ENCODE peak calls at places on chromosome 17, in seven cellular contexts. Z is A549, G is upper lobe of left lung, D is Peyer's patch, J is breast epithelium, T is prostate gland, P is stomach. E is an unnamed sample.

GRCh38 chr17:3870871-3871306 is 22.0 kb downstream of the CAMKK1 start:
- DNase-seq in Z (no peak), G (no peak), D (no peak), J (no peak), T (no peak), P (peak), E (no peak)

GRCh38 chr17:71260366-71260765 is 860.5 kb upstream of the SOX9 start:
- DNase-seq in Z (no peak), G (no peak), D (no peak), J (no peak), T (no peak), P (no peak), E (no peak)

GRCh38 chr17:35119370-35120185 is at the start of gene RAD51D:
- DNase-seq in Z (peak), G (peak), D (peak), J (peak), T (peak), P (peak), E (peak)

GRCh38 chr17:69466905-69467630 is 52.6 kb downstream of the MAP2K6 start:
- DNase-seq in Z (peak), G (no peak), D (no peak), J (no peak), T (no peak), P (no peak), E (no peak)

GRCh38 chr17:15261063-15261817 is 3.9 kb downstream of the PMP22 start:
- DNase-seq in Z (peak), G (no peak), D (peak), J (peak), T (no peak), P (peak), E (peak)

GRCh38 chr17:30524847-30525246 is 47.6 kb downstream of the GOSR1 start:
- DNase-seq in Z (no peak), G (no peak), D (no peak), J (no peak), T (peak), P (no peak), E (no peak)

GRCh38 chr17:34816806-34817205 is 144.5 kb downstream of the CCT6B start:
- DNase-seq in Z (no peak), G (no peak), D (no peak), J (no peak), T (no peak), P (no peak), E (no peak)

GRCh38 chr17:49514374-49514738 is 19.3 kb downstream of the NGFR start:
- DNase-seq in Z (no peak), G (no peak), D (no peak), J (peak), T (no peak), P (no peak), E (no peak)

GRCh38 chr17:80227156-80227555 is 6.9 kb downstream of the SLC26A11 start:
- DNase-seq in Z (no peak), G (no peak), D (no peak), J (no peak), T (no peak), P (no peak), E (no peak)

GRCh38 chr17:81409190-81409935 is 14.1 kb downstream of the BAHCC1 start:
- DNase-seq in Z (peak), G (no peak), D (no peak), J (no peak), T (no peak), P (no peak), E (no peak)

GRCh38 chr17:15463363-15463762 is 4.1 kb downstream of the CDRT4 start:
- DNase-seq in Z (peak), G (peak), D (no peak), J (no peak), T (no peak), P (peak), E (no peak)

GRCh38 chr17:66548158-66548557 is 245.7 kb downstream of the PRKCA start:
- DNase-seq in Z (no peak), G (no peak), D (no peak), J (no peak), T (no peak), P (no peak), E (no peak)

GRCh38 chr17:31598921-31599571 is 207.6 kb downstream of the RAB11FIP4 start:
- DNase-seq in Z (peak), G (no peak), D (no peak), J (no peak), T (no peak), P (no peak), E (no peak)

GRCh38 chr17:30922235-30922993 is 669 bp downstream of the ADAP2 start:
- DNase-seq in Z (no peak), G (no peak), D (peak), J (no peak), T (no peak), P (no peak), E (peak)

GRCh38 chr17:48644159-48644558 is 18.0 kb upstream of the HOXB9 start:
- DNase-seq in Z (no peak), G (no peak), D (no peak), J (no peak), T (no peak), P (no peak), E (no peak)

GRCh38 chr17:14118951-14119350 is 49.6 kb downstream of the COX10 start:
- DNase-seq in Z (no peak), G (no peak), D (no peak), J (no peak), T (no peak), P (no peak), E (no peak)

GRCh38 chr17:16486373-16487250 is 5.4 kb downstream of the LRRC75A start:
- DNase-seq in Z (peak), G (peak), D (peak), J (peak), T (peak), P (peak), E (peak)

GRCh38 chr17:63834431-63835166 is 7.1 kb upstream of the FTSJ3 start:
- DNase-seq in Z (peak), G (peak), D (peak), J (no peak), T (peak), P (peak), E (no peak)

GRCh38 chr17:82974136-82974952 is 105.1 kb upstream of the METRNL start:
- DNase-seq in Z (no peak), G (no peak), D (no peak), J (no peak), T (no peak), P (no peak), E (no peak)

GRCh38 chr17:21301593-21302550 is 17.4 kb downstream of the MAP2K3 start:
- DNase-seq in Z (no peak), G (no peak), D (peak), J (no peak), T (no peak), P (no peak), E (peak)

GRCh38 chr17:28527859-28528258 is 21.7 kb downstream of the FOXN1 start:
- DNase-seq in Z (no peak), G (peak), D (no peak), J (peak), T (peak), P (peak), E (no peak)

GRCh38 chr17:4444782-4445473 is 11.2 kb downstream of the SPNS3 start:
- DNase-seq in Z (peak), G (peak), D (peak), J (no peak), T (peak), P (peak), E (peak)

GRCh38 chr17:50867856-50868438 is 1.8 kb upstream of the TOB1 start:
- DNase-seq in Z (no peak), G (no peak), D (no peak), J (no peak), T (no peak), P (no peak), E (no peak)

GRCh38 chr17:50865060-50865867 is 890 bp downstream of the TOB1 start:
- DNase-seq in Z (peak), G (peak), D (peak), J (no peak), T (peak), P (peak), E (peak)

GRCh38 chr17:50865868-50866260 is 290 bp downstream of the TOB1 start:
- DNase-seq in Z (no peak), G (no peak), D (no peak), J (no peak), T (no peak), P (no peak), E (no peak)

GRCh38 chr17:50866950-50867855 is 1.0 kb upstream of the TOB1 start:
- DNase-seq in Z (peak), G (peak), D (peak), J (peak), T (peak), P (peak), E (peak)

DNA sequence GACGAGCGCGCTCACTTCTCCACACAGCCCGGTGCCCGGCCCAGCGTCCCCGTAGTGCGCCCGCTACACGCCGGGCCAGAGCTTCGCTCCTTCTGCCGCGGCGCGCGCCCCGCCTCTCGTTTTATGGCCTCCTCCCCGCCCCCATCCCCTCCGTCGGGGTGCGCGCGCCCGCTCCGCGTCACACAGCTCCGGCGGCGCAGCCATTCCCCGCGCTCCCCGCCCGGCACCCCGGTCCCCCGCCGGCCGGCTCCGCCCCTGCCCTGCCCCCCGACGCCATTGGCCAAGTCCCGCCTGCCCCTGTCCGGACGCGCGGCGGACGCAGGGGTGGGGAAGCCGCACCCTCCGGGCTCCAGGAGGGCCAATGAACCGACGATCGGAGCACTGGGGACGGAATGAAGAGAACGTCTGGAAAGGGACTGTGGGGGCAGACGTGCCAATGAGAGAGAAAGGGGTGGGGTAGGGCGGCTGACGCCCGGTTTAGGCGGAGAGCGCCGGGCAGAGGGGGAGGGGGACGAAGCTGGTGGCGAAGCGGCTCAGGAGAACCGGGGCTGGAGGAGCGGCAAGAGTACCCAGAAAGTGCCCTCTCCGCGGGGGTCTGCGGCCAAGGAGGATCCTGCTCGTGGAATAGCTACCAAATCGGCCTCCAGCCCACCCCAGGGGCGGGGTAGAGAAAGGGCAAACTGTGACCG is at the start of gene TOB1:
- DNase-seq in Z (peak), G (peak), D (peak), J (peak), T (peak), P (peak), E (peak)
- TF ChIP-seq POLR2A in Z (peak), G (peak), D (peak), J (peak), T (peak), P (peak), E (peak)

GRCh38 chr17:562174-562573 is 152.5 kb downstream of the VPS53 start:
- DNase-seq in Z (no peak), G (no peak), D (no peak), J (no peak), T (no peak), P (no peak), E (no peak)
- TF ChIP-seq POLR2A in Z (no peak), G (no peak), D (no peak), J (no peak), T (no peak), P (no peak), E (no peak)

GRCh38 chr17:7436556-7437368 is 1.5 kb downstream of the TMEM102 start:
- DNase-seq in Z (peak), G (peak), D (peak), J (peak), T (peak), P (peak), E (peak)
- TF ChIP-seq POLR2A in Z (no peak), G (no peak), D (peak), J (no peak), T (peak), P (no peak), E (no peak)

GRCh38 chr17:60601443-60602384 is 1.7 kb downstream of the PPM1D start:
- DNase-seq in Z (peak), G (peak), D (no peak), J (no peak), T (peak), P (peak), E (peak)

GRCh38 chr17:60599220-60599619 is 773 bp upstream of the PPM1D start:
- DNase-seq in Z (no peak), G (no peak), D (no peak), J (no peak), T (no peak), P (no peak), E (no peak)

GRCh38 chr17:60599620-60600489 is at the start of gene PPM1D:
- DNase-seq in Z (peak), G (peak), D (peak), J (peak), T (peak), P (peak), E (peak)

GRCh38 chr17:60602385-60602742 is 2.4 kb downstream of the PPM1D start:
- DNase-seq in Z (peak), G (no peak), D (no peak), J (no peak), T (no peak), P (no peak), E (no peak)

GRCh38 chr17:60600490-60601431 is 768 bp downstream of the PPM1D start:
- DNase-seq in Z (peak), G (peak), D (peak), J (peak), T (peak), P (peak), E (no peak)
- TF ChIP-seq POLR2A in Z (no peak), G (peak), D (no peak), J (no peak), T (peak), P (no peak), E (no peak)

DNA sequence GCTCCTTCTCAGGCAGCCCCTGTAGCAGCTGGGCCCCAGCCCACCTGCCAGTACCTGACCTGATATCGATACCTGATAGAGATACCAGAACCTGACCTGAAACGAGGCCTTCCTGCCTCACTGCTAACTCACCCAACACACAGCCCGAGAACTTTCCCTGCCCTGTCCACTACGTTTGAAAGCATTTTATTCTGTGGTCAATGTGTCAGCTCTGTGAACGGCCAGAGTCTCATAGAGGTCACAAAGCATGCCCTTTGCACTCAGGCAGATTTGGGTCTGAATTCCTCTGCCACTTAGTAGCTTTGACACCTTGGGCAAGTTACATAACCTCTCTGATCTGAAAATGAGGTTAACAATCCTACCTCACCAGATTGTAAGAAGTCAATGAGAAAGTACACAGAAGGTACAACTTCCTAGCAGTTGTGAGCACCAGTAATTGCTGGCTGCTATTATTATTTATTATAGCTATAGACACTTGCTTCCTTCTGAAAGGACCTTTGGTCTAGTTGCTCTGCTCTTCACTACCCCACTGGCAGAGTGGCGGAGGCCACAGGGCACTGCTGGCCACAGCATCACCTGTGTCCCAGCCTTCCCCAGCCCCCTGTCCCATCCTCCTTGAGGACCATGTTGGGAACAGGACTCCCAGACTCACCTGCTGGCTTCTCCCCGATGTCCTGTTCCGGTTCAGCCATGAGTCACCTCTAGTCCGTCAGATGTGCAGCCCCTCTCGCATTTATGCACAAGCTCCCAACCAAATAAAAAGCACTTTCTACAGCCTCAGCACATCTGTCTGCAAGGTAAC is 895 bp downstream of the ANKRD40CL start:
- DNase-seq in Z (no peak), G (no peak), D (peak), J (no peak), T (no peak), P (no peak), E (no peak)
- TF ChIP-seq POLR2A in Z (no peak), G (no peak), D (peak), J (no peak), T (no peak), P (no peak), E (no peak)

DNA sequence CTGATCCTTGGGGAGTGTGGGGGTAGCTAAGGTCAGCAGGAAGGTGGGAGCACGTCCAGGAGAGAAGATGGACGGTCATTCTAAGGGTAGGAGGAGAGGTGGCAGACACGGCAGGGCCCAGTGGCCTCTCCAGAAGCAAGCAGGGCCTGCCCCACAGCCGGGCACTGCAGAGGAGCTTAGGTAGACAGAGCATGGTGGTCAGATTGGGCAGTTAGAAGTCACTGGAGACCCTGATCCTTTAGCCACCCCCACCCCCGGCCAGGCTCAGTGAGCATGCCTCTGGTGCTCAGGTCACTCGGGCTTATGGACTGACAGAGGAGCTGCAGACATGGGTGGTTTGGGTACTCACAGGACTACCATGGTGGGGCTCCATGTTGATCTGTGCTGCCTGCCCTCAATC is 26.3 kb downstream of the NLRP1 start:
- DNase-seq in Z (no peak), G (no peak), D (no peak), J (no peak), T (no peak), P (no peak), E (no peak)
- TF ChIP-seq POLR2A in Z (no peak), G (no peak), D (no peak), J (no peak), T (no peak), P (no peak), E (no peak)

GRCh38 chr17:78040561-78041400 is 82.3 kb downstream of the TNRC6C start:
- DNase-seq in Z (peak), G (peak), D (peak), J (peak), T (peak), P (peak), E (peak)
- TF ChIP-seq POLR2A in Z (peak), G (no peak), D (no peak), J (no peak), T (no peak), P (no peak), E (no peak)

E was measured in heart left ventricle.